ENCODE peak calls at places on chromosomes 5 and 9, in six cellular contexts. M is HuH-7, A is right lobe of liver, W is dermis blood vessel endothelial cell, E is IMR-90, H is substantia nigra. C is an unnamed sample.

GRCh38 chr9:83572524-83572923 is 34.3 kb upstream of the FRMD3 start:
- DNase-seq in A (no peak), H (no peak), E (no peak), M (no peak), W (no peak), C (no peak)

GRCh38 chr9:114820776-114821501 is 15.1 kb upstream of the TNFSF15 start:
- DNase-seq in H (no peak), W (no peak), M (no peak), A (no peak), E (peak; percentile 58), C (no peak)

GRCh38 chr9:122261469-122261881 is 3.2 kb downstream of the RBM18 start:
- DNase-seq in E (peak; percentile 67), A (peak; percentile 82), W (peak; percentile 67), M (peak; percentile 79), H (no peak), C (peak; percentile 96)

GRCh38 chr9:19925674-19926503 is 137.1 kb upstream of the SLC24A2 start:
- DNase-seq in E (peak; percentile 68), H (peak; percentile 57), M (peak; percentile 60), A (peak; percentile 66), W (peak; percentile 84), C (peak; percentile 78)

GRCh38 chr5:73204302-73204701 is 31.3 kb downstream of the TMEM174 start:
- DNase-seq in M (no peak), E (no peak), A (no peak), W (no peak), H (no peak), C (no peak)

GRCh38 chr5:95628933-95629332 is 9.0 kb downstream of the GPR150 start:
- DNase-seq in W (no peak), H (no peak), E (no peak), M (no peak), A (no peak), C (no peak)

GRCh38 chr9:5052858-5053257 is 67.8 kb downstream of the JAK2 start:
- DNase-seq in W (no peak), H (no peak), M (no peak), A (no peak), E (peak; percentile 91), C (no peak)

GRCh38 chr9:75152416-75152815 is 64.1 kb downstream of the OSTF1 start:
- DNase-seq in H (no peak), E (peak; percentile 57), W (no peak), A (no peak), M (no peak), C (no peak)

GRCh38 chr9:127163409-127163808 is 41.0 kb upstream of the ANGPTL2 start:
- DNase-seq in E (peak; percentile 82), H (no peak), M (no peak), A (no peak), W (peak; percentile 94), C (no peak)

GRCh38 chr9:114653556-114654159 is 3.9 kb downstream of the TEX53 start:
- DNase-seq in H (peak; percentile 39), W (peak; percentile 85), E (peak; percentile 79), M (peak; percentile 61), A (peak; percentile 68), C (peak; percentile 77)

GRCh38 chr5:138336952-138337684 is 948 bp upstream of the FAM53C start:
- DNase-seq in M (peak; percentile 75), E (peak; percentile 79), H (peak; percentile 87), W (peak; percentile 83), A (peak; percentile 79), C (peak; percentile 91)

GRCh38 chr5:134784946-134785620 is 26.5 kb downstream of the DDX46 start:
- DNase-seq in M (no peak), E (peak; percentile 54), H (no peak), W (peak; percentile 49), A (no peak), C (no peak)

GRCh38 chr5:38370341-38371100 is 112.2 kb downstream of the EGFLAM start:
- DNase-seq in E (no peak), H (no peak), M (no peak), A (no peak), W (no peak), C (no peak)

GRCh38 chr5:113224605-113225065 is 210.2 kb downstream of the TSSK1B start:
- DNase-seq in A (no peak), W (peak; percentile 86), H (no peak), E (peak; percentile 61), M (no peak), C (no peak)

GRCh38 chr9:14243514-14244042 is 70.4 kb downstream of the NFIB start:
- DNase-seq in E (peak; percentile 12), H (no peak), A (no peak), W (peak; percentile 66), M (no peak), C (no peak)

GRCh38 chr9:135251331-135251761 is 163.9 kb downstream of the OLFM1 start:
- DNase-seq in M (no peak), H (no peak), E (no peak), A (no peak), W (no peak), C (no peak)